ENCODE peak calls at places on chromosome 20, in seven cellular contexts. P is central memory CD4-positive, alpha-beta T cell; O is neural crest cell; F is T-helper 9 cell; N is iPS-NIHi11; E is NCI-H226; Y is activated naive CD8-positive, alpha-beta T cell treated with anti-CD3 and anti-CD28 coated beads for 36 hours. I is an unnamed sample.

GRCh38 chr20:4038047-4038459 is 22.7 kb upstream of the RNF24 start:
- DNase-seq in O (no peak), P (peak), N (peak), Y (peak), E (peak), F (peak), I (peak)

GRCh38 chr20:60222497-60222896 is 264.3 kb downstream of the CDH26 start:
- DNase-seq in Y (no peak), N (no peak), E (no peak), O (no peak), F (no peak), P (no peak), I (no peak)

GRCh38 chr20:51193066-51193772 is 170.3 kb upstream of the KCNG1 start:
- DNase-seq in F (no peak), N (no peak), E (no peak), P (no peak), Y (no peak), O (no peak), I (peak)

GRCh38 chr20:33394718-33395117 is 6.6 kb downstream of the CDK5RAP1 start:
- DNase-seq in O (no peak), E (no peak), P (no peak), F (no peak), N (no peak), Y (no peak), I (no peak)

GRCh38 chr20:2237059-2237458 is 58.7 kb upstream of the TGM3 start:
- DNase-seq in O (no peak), E (no peak), N (peak), P (no peak), F (no peak), Y (no peak), I (peak)

GRCh38 chr20:50405235-50405914 is 104.8 kb upstream of the PTPN1 start:
- DNase-seq in O (no peak), P (no peak), N (no peak), Y (no peak), F (no peak), E (no peak), I (no peak)

GRCh38 chr20:60627751-60628565 is 624.1 kb upstream of the CDH4 start:
- DNase-seq in O (no peak), F (no peak), N (peak), E (no peak), P (no peak), Y (no peak), I (no peak)

GRCh38 chr20:33651562-33652048 is 10.5 kb upstream of the C20orf144 start:
- DNase-seq in P (no peak), N (no peak), Y (no peak), E (no peak), F (no peak), O (no peak), I (no peak)

GRCh38 chr20:62338294-62338620 is 28.9 kb downstream of the LAMA5 start:
- DNase-seq in E (no peak), F (no peak), Y (no peak), P (no peak), N (no peak), O (no peak), I (no peak)

GRCh38 chr20:60262967-60263603 is 304.9 kb downstream of the CDH26 start:
- DNase-seq in Y (peak), O (peak), E (peak), N (peak), F (peak), P (peak), I (no peak)

GRCh38 chr20:44110816-44111568 is 76.0 kb downstream of the JPH2 start:
- DNase-seq in P (no peak), O (no peak), E (no peak), Y (no peak), F (no peak), N (no peak), I (no peak)

GRCh38 chr20:20441259-20441658 is 73.4 kb downstream of the INSM1 start:
- DNase-seq in F (no peak), N (no peak), E (no peak), P (no peak), Y (no peak), O (no peak), I (no peak)

GRCh38 chr20:32536861-32537656 is 48.1 kb downstream of the NOL4L start:
- DNase-seq in P (peak), N (peak), O (no peak), E (peak), F (peak), Y (peak), I (no peak)

GRCh38 chr20:35437599-35437998 is 429 bp downstream of the GDF5 start:
- DNase-seq in N (no peak), E (no peak), O (no peak), Y (no peak), F (no peak), P (no peak), I (no peak)

GRCh38 chr20:25053207-25054132 is 4.5 kb downstream of the ACSS1 start:
- DNase-seq in F (no peak), Y (no peak), N (no peak), E (no peak), O (no peak), P (no peak), I (peak)

GRCh38 chr20:846894-847278 is 13.4 kb downstream of the FAM110A start:
- DNase-seq in O (no peak), N (no peak), P (peak), Y (peak), F (peak), E (no peak), I (no peak)

GRCh38 chr20:36481380-36482043 is 59.8 kb upstream of the MYL9 start:
- DNase-seq in E (no peak), F (no peak), O (no peak), Y (no peak), N (no peak), P (no peak), I (no peak)

GRCh38 chr20:16927031-16927430 is 178.9 kb downstream of the OTOR start:
- DNase-seq in O (no peak), E (no peak), P (no peak), F (no peak), Y (no peak), N (no peak), I (no peak)

GRCh38 chr20:35318502-35319157 is 26.4 kb upstream of the FAM83C start:
- DNase-seq in P (no peak), F (no peak), O (no peak), Y (no peak), N (peak), E (peak), I (peak)

GRCh38 chr20:44035924-44036323 is 121.3 kb downstream of the TOX2 start:
- DNase-seq in Y (no peak), P (no peak), E (no peak), O (no peak), F (no peak), N (no peak), I (no peak)

GRCh38 chr20:43446361-43446879 is 11.3 kb upstream of the SRSF6 start:
- DNase-seq in F (no peak), O (no peak), N (no peak), Y (no peak), E (no peak), P (no peak), I (no peak)

GRCh38 chr20:54102543-54102942 is 32.1 kb upstream of the BCAS1 start:
- DNase-seq in N (no peak), P (no peak), Y (no peak), O (no peak), E (no peak), F (no peak), I (no peak)

GRCh38 chr20:56014998-56015397 is 9.7 kb upstream of the CBLN4 start:
- DNase-seq in F (no peak), N (no peak), Y (no peak), P (no peak), O (no peak), E (no peak), I (no peak)

I was measured in IMR-90.